ENCODE peak calls at places on chromosomes 11 and 22, in seven cellular contexts. A, C, W, B, O, X and I are unnamed samples.

GRCh38 chr22:35998748-35999147 is 29.9 kb downstream of the RBFOX2 start:
- DNase-seq in A (no peak), C (no peak), W (no peak), B (no peak), O (no peak), X (no peak), I (no peak)

GRCh38 chr11:119369035-119369925 is 12.2 kb downstream of the USP2 start:
- DNase-seq in A (no peak), C (no peak), W (no peak), B (no peak), O (no peak), X (peak), I (no peak)

GRCh38 chr22:50205781-50206569 is 5.2 kb downstream of the SELENOO start:
- DNase-seq in A (no peak), C (no peak), W (no peak), B (no peak), O (peak), X (no peak), I (no peak)

GRCh38 chr22:24285245-24285644 is 14.6 kb downstream of the SPECC1L start:
- DNase-seq in A (no peak), C (no peak), W (no peak), B (no peak), O (no peak), X (no peak), I (no peak)

GRCh38 chr11:58318532-58318931 is 40.3 kb downstream of the OR5B17 start:
- DNase-seq in A (no peak), C (no peak), W (no peak), B (no peak), O (no peak), X (no peak), I (no peak)

GRCh38 chr11:47148903-47149535 is 27.7 kb downstream of the ARFGAP2 start:
- DNase-seq in A (no peak), C (no peak), W (peak), B (no peak), O (no peak), X (no peak), I (no peak)

GRCh38 chr11:77047007-77047927 is 13.1 kb downstream of the B3GNT6 start:
- DNase-seq in A (no peak), C (peak), W (peak), B (peak), O (peak), X (peak), I (peak)

GRCh38 chr11:83256602-83257340 is 29.4 kb downstream of the CCDC90B start:
- DNase-seq in A (no peak), C (no peak), W (no peak), B (no peak), O (no peak), X (no peak), I (no peak)

GRCh38 chr22:28333106-28333505 is 346.5 kb downstream of the TTC28 start:
- DNase-seq in A (no peak), C (no peak), W (no peak), B (no peak), O (no peak), X (no peak), I (no peak)

GRCh38 chr22:31253949-31254348 is 38.3 kb downstream of the PIK3IP1 start:
- DNase-seq in A (no peak), C (no peak), W (no peak), B (no peak), O (peak), X (peak), I (no peak)

GRCh38 chr11:46492540-46492939 is 101.0 kb upstream of the CHRM4 start:
- DNase-seq in A (no peak), C (no peak), W (no peak), B (no peak), O (no peak), X (peak), I (no peak)

GRCh38 chr22:49229483-49230193 is 598.0 kb downstream of the BRD1 start:
- DNase-seq in A (peak), C (no peak), W (no peak), B (no peak), O (no peak), X (no peak), I (no peak)

GRCh38 chr11:12540075-12540685 is 134.0 kb upstream of the TEAD1 start:
- DNase-seq in A (no peak), C (no peak), W (no peak), B (no peak), O (peak), X (no peak), I (no peak)

GRCh38 chr11:111183706-111184105 is 61.8 kb upstream of the POU2AF2 start:
- DNase-seq in A (no peak), C (no peak), W (no peak), B (no peak), O (no peak), X (no peak), I (no peak)

GRCh38 chr11:76626921-76627391 is 43.6 kb downstream of the LRRC32 start:
- DNase-seq in A (peak), C (no peak), W (no peak), B (peak), O (peak), X (no peak), I (no peak)

GRCh38 chr22:47445212-47445611 is 682.8 kb downstream of the TBC1D22A start:
- DNase-seq in A (no peak), C (no peak), W (no peak), B (no peak), O (no peak), X (no peak), I (no peak)

GRCh38 chr11:77474509-77475070 is 696 bp upstream of the PAK1 start:
- DNase-seq in A (no peak), C (no peak), W (no peak), B (no peak), O (no peak), X (no peak), I (no peak)

GRCh38 chr11:114149689-114150407 is 90.3 kb downstream of the ZBTB16 start:
- DNase-seq in A (no peak), C (no peak), W (no peak), B (no peak), O (no peak), X (no peak), I (no peak)

GRCh38 chr11:100939581-100939980 is 190.0 kb downstream of the PGR start:
- DNase-seq in A (no peak), C (no peak), W (no peak), B (no peak), O (no peak), X (no peak), I (no peak)

GRCh38 chr11:3234846-3235245 is 2.6 kb upstream of the MRGPRE start:
- DNase-seq in A (no peak), C (no peak), W (no peak), B (no peak), O (no peak), X (no peak), I (no peak)

GRCh38 chr22:30362632-30363281 is 6.0 kb downstream of the CCDC157 start:
- DNase-seq in A (no peak), C (no peak), W (no peak), B (no peak), O (no peak), X (no peak), I (no peak)

GRCh38 chr11:76069061-76069460 is 137.2 kb downstream of the WNT11 start:
- DNase-seq in A (no peak), C (no peak), W (no peak), B (no peak), O (no peak), X (no peak), I (no peak)

GRCh38 chr22:42365337-42365865 is 66.8 kb downstream of the NFAM1 start:
- DNase-seq in A (no peak), C (no peak), W (peak), B (no peak), O (no peak), X (no peak), I (no peak)

GRCh38 chr11:12685229-12685628 is 11.0 kb downstream of the TEAD1 start:
- DNase-seq in A (no peak), C (no peak), W (no peak), B (no peak), O (no peak), X (no peak), I (no peak)

GRCh38 chr11:1758611-1759150 is 5.0 kb downstream of the CTSD start:
- DNase-seq in A (no peak), C (no peak), W (no peak), B (no peak), O (no peak), X (no peak), I (no peak)

GRCh38 chr11:46920709-46921108 is 2.4 kb upstream of the LRP4 start:
- DNase-seq in A (no peak), C (no peak), W (peak), B (no peak), O (peak), X (peak), I (peak)

GRCh38 chr11:1503708-1504104 is 17.1 kb upstream of the MOB2 start:
- DNase-seq in A (peak), C (no peak), W (peak), B (no peak), O (no peak), X (no peak), I (no peak)

GRCh38 chr11:118917488-118918127 is 8.1 kb downstream of the BCL9L start:
- DNase-seq in A (no peak), C (no peak), W (peak), B (no peak), O (peak), X (peak), I (peak)

GRCh38 chr11:84558085-84558905 is 1068.8 kb downstream of the DLG2 start:
- DNase-seq in A (no peak), C (no peak), W (peak), B (peak), O (no peak), X (peak), I (no peak)

GRCh38 chr11:76918941-76919386 is 58.2 kb downstream of the ACER3 start:
- DNase-seq in A (no peak), C (no peak), W (peak), B (no peak), O (no peak), X (peak), I (no peak)